ENCODE peak calls at places on chromosomes 11 and 22, in seven cellular contexts. I is NCI-H510A treated with DMSO at 0.1 percent for 48 hours; V is Kasumi-1; U is activated gamma-delta T cell treated with Interleukin-2 at 50 U/mL for 16 hours; L is T-helper 9 cell; J is A172; P is stimulated activated CD4-positive, alpha-beta T cell treated with anti-CD3 and anti-CD28 coated beads, Interleukin-12 subunit alpha, Interleukin-12 subunit beta, amount 100 ng/mL, for 4 hours. O is an unnamed sample.

GRCh38 chr11:31408205-31408604 is 38.5 kb downstream of the DNAJC24 start:
- DNase-seq in J (no peak), V (no peak), U (no peak), P (no peak), L (no peak), I (no peak), O (no peak)

GRCh38 chr11:76978818-76979217 is 55.4 kb upstream of the B3GNT6 start:
- DNase-seq in L (no peak), V (no peak), J (no peak), P (no peak), I (no peak), U (no peak), O (no peak)

GRCh38 chr11:69819109-69819490 is at the start of gene FGF3:
- DNase-seq in P (no peak), J (no peak), L (no peak), I (no peak), U (no peak), V (no peak), O (no peak)

GRCh38 chr11:75652936-75653335 is 15.9 kb downstream of the MAP6 start:
- DNase-seq in P (no peak), U (no peak), I (no peak), V (no peak), J (no peak), L (no peak), O (no peak)

GRCh38 chr11:15059132-15059531 is 14.3 kb upstream of the CALCB start:
- DNase-seq in U (no peak), I (no peak), L (no peak), V (no peak), P (no peak), J (no peak), O (no peak)

GRCh38 chr11:59957094-59957493 is 6.7 kb upstream of the OOSP4A start:
- DNase-seq in J (no peak), U (no peak), I (no peak), V (no peak), L (no peak), P (no peak), O (no peak)

GRCh38 chr22:49933236-49933921 is 14.9 kb downstream of the CRELD2 start:
- DNase-seq in I (no peak), P (no peak), J (no peak), U (no peak), L (no peak), V (no peak), O (no peak)

GRCh38 chr11:120912504-120912903 is 111.4 kb upstream of the TBCEL start:
- DNase-seq in V (peak; percentile 21), J (peak; percentile 2), U (no peak), L (no peak), P (no peak), I (no peak), O (no peak)

GRCh38 chr22:50084085-50084484 is 1.1 kb downstream of the MLC1 start:
- DNase-seq in L (no peak), P (no peak), V (no peak), I (no peak), J (no peak), U (no peak), O (no peak)

GRCh38 chr11:34599406-34599901 is 21.4 kb upstream of the EHF start:
- DNase-seq in L (no peak), P (no peak), J (peak; percentile 99), I (no peak), V (no peak), U (no peak), O (no peak)

GRCh38 chr11:124762077-124762623 is at the start of gene ESAM:
- DNase-seq in J (no peak), V (peak; percentile 34), P (peak; percentile 67), U (peak; percentile 65), I (peak; percentile 20), L (peak; percentile 61), O (no peak)

GRCh38 chr22:22061085-22062077 is 78.8 kb upstream of the TOP3B start:
- DNase-seq in L (no peak), J (no peak), V (no peak), U (no peak), P (no peak), I (no peak), O (no peak)

GRCh38 chr22:47335460-47335859 is 573.0 kb downstream of the TBC1D22A start:
- DNase-seq in I (no peak), L (no peak), P (no peak), V (no peak), U (no peak), J (no peak), O (no peak)

GRCh38 chr22:40281717-40282116 is 64.6 kb upstream of the ADSL start:
- DNase-seq in V (no peak), U (no peak), L (no peak), J (no peak), P (no peak), I (no peak), O (peak; percentile 41)

GRCh38 chr11:122642472-122642922 is 13.0 kb upstream of the UBASH3B start:
- DNase-seq in J (peak; percentile 92), U (no peak), I (no peak), L (no peak), V (no peak), P (no peak), O (no peak)

GRCh38 chr11:7597620-7598019 is 75.7 kb downstream of the CYB5R2 start:
- DNase-seq in P (no peak), L (no peak), J (no peak), V (no peak), U (no peak), I (peak; percentile 89), O (peak; percentile 92)

GRCh38 chr22:45196926-45197605 is 33.3 kb downstream of the NUP50 start:
- DNase-seq in L (no peak), U (no peak), P (no peak), V (no peak), I (no peak), J (no peak), O (no peak)

GRCh38 chr11:1224109-1224485 is 1.2 kb downstream of the MUC5B start:
- DNase-seq in P (no peak), V (no peak), J (no peak), U (no peak), I (no peak), L (no peak), O (no peak)

GRCh38 chr11:71787014-71787823 is 45.8 kb upstream of the DEFB108B start:
- DNase-seq in U (peak; percentile 98), L (peak; percentile 97), P (peak; percentile 99), I (peak; percentile 92), J (peak; percentile 99), V (peak; percentile 97), O (peak; percentile 97)

GRCh38 chr22:45072322-45072903 is 62.6 kb upstream of the PHF21B start:
- DNase-seq in J (peak; percentile 75), P (no peak), I (no peak), U (no peak), V (no peak), L (no peak), O (no peak)

GRCh38 chr11:87589082-87589481 is 551.3 kb downstream of the TMEM135 start:
- DNase-seq in J (no peak), V (no peak), L (no peak), P (no peak), I (no peak), U (no peak), O (no peak)

GRCh38 chr11:93783362-93783761 is 720 bp upstream of the MED17 start:
- DNase-seq in J (no peak), I (no peak), L (no peak), U (no peak), V (no peak), P (no peak), O (no peak)

GRCh38 chr11:15670520-15671070 is 555.9 kb downstream of the INSC start:
- DNase-seq in L (no peak), V (no peak), P (no peak), U (no peak), J (no peak), I (no peak), O (no peak)

GRCh38 chr22:47012589-47013365 is 250.3 kb downstream of the TBC1D22A start:
- DNase-seq in J (peak; percentile 2), I (peak; percentile 79), L (no peak), U (no peak), P (no peak), V (peak; percentile 2), O (peak; percentile 18)

GRCh38 chr22:50713571-50714056 is 24.4 kb upstream of the ACR start:
- DNase-seq in P (no peak), I (no peak), U (no peak), V (no peak), L (no peak), J (no peak), O (no peak)

GRCh38 chr22:26139320-26139719 is 29.9 kb upstream of the SEZ6L start:
- DNase-seq in L (no peak), U (no peak), J (no peak), V (no peak), P (no peak), I (no peak), O (peak; percentile 74)

O was measured in NCI-H2029.